ENCODE peak calls at places on chromosome 16, in nine cellular contexts. One of them, this sample, is unnamed.
A peak's percentile ranks its signal among the peaks of the same experiment; 100 is the strongest.

GRCh38 chr16:28039493-28039892 is 24.0 kb downstream of the GSG1L start:
- DNase-seq in fibroblast of lung: no peak
- DNase-seq in neural progenitor cell: no peak
- DNase-seq in WERI-Rb-1: no peak
- DNase-seq in left ventricle myocardium inferior: no peak
- DNase-seq in ascending aorta: no peak
- DNase-seq in psoas muscle: no peak
- DNase-seq in uterus: no peak
- DNase-seq in heart left ventricle: no peak
- DNase-seq in this sample: no peak

GRCh38 chr16:19785512-19786130 is 67.5 kb downstream of the IQCK start:
- DNase-seq in fibroblast of lung: peak; percentile 25
- DNase-seq in neural progenitor cell: no peak
- DNase-seq in WERI-Rb-1: no peak
- DNase-seq in left ventricle myocardium inferior: no peak
- DNase-seq in ascending aorta: no peak
- DNase-seq in psoas muscle: no peak
- DNase-seq in uterus: no peak
- DNase-seq in heart left ventricle: no peak
- DNase-seq in this sample: no peak

GRCh38 chr16:50204426-50205108 is 51.5 kb downstream of the TENT4B start:
- DNase-seq in fibroblast of lung: peak; percentile 20
- DNase-seq in neural progenitor cell: no peak
- DNase-seq in WERI-Rb-1: no peak
- DNase-seq in left ventricle myocardium inferior: no peak
- DNase-seq in ascending aorta: no peak
- DNase-seq in psoas muscle: no peak
- DNase-seq in uterus: no peak
- DNase-seq in heart left ventricle: no peak
- DNase-seq in this sample: no peak

GRCh38 chr16:450800-451512 is 25.5 kb downstream of the RAB11FIP3 start:
- DNase-seq in fibroblast of lung: no peak
- DNase-seq in neural progenitor cell: no peak
- DNase-seq in WERI-Rb-1: no peak
- DNase-seq in left ventricle myocardium inferior: no peak
- DNase-seq in ascending aorta: no peak
- DNase-seq in psoas muscle: no peak
- DNase-seq in uterus: no peak
- DNase-seq in heart left ventricle: no peak
- DNase-seq in this sample: no peak

GRCh38 chr16:4682616-4683254 is 10.6 kb upstream of the NUDT16L1 start:
- DNase-seq in fibroblast of lung: peak; percentile 27
- DNase-seq in neural progenitor cell: peak; percentile 78
- DNase-seq in WERI-Rb-1: peak; percentile 86
- DNase-seq in left ventricle myocardium inferior: no peak
- DNase-seq in ascending aorta: no peak
- DNase-seq in psoas muscle: peak; percentile 78
- DNase-seq in uterus: peak; percentile 59
- DNase-seq in heart left ventricle: no peak
- DNase-seq in this sample: no peak

GRCh38 chr16:56983211-56983751 is 6.1 kb upstream of the NLRC5 start:
- DNase-seq in fibroblast of lung: no peak
- DNase-seq in neural progenitor cell: no peak
- DNase-seq in WERI-Rb-1: peak; percentile 50
- DNase-seq in left ventricle myocardium inferior: no peak
- DNase-seq in ascending aorta: no peak
- DNase-seq in psoas muscle: no peak
- DNase-seq in uterus: no peak
- DNase-seq in heart left ventricle: no peak
- DNase-seq in this sample: no peak

GRCh38 chr16:53844796-53845195 is 140.8 kb downstream of the FTO start:
- DNase-seq in fibroblast of lung: no peak
- DNase-seq in neural progenitor cell: no peak
- DNase-seq in WERI-Rb-1: no peak
- DNase-seq in left ventricle myocardium inferior: no peak
- DNase-seq in ascending aorta: no peak
- DNase-seq in psoas muscle: no peak
- DNase-seq in uterus: no peak
- DNase-seq in heart left ventricle: no peak
- DNase-seq in this sample: no peak

GRCh38 chr16:11679250-11679649 is 11.0 kb downstream of the SNN start:
- DNase-seq in fibroblast of lung: no peak
- DNase-seq in neural progenitor cell: no peak
- DNase-seq in WERI-Rb-1: no peak
- DNase-seq in left ventricle myocardium inferior: no peak
- DNase-seq in ascending aorta: peak; percentile 44
- DNase-seq in psoas muscle: no peak
- DNase-seq in uterus: no peak
- DNase-seq in heart left ventricle: no peak
- DNase-seq in this sample: no peak

GRCh38 chr16:58348986-58349385 is 43.3 kb upstream of the GINS3 start:
- DNase-seq in fibroblast of lung: peak; percentile 7
- DNase-seq in neural progenitor cell: no peak
- DNase-seq in WERI-Rb-1: peak; percentile 54
- DNase-seq in left ventricle myocardium inferior: no peak
- DNase-seq in ascending aorta: no peak
- DNase-seq in psoas muscle: no peak
- DNase-seq in uterus: no peak
- DNase-seq in heart left ventricle: no peak
- DNase-seq in this sample: no peak

GRCh38 chr16:1610071-1610840 is 1.6 kb downstream of the IFT140 start:
- DNase-seq in fibroblast of lung: peak; percentile 72
- DNase-seq in neural progenitor cell: peak; percentile 98
- DNase-seq in WERI-Rb-1: peak; percentile 88
- DNase-seq in left ventricle myocardium inferior: peak; percentile 88
- DNase-seq in ascending aorta: peak; percentile 94
- DNase-seq in psoas muscle: peak; percentile 95
- DNase-seq in uterus: peak; percentile 92
- DNase-seq in heart left ventricle: peak; percentile 90
- DNase-seq in this sample: peak; percentile 96

GRCh38 chr16:90007015-90007414 is 12.2 kb downstream of the DBNDD1 start:
- DNase-seq in fibroblast of lung: no peak
- DNase-seq in neural progenitor cell: no peak
- DNase-seq in WERI-Rb-1: no peak
- DNase-seq in left ventricle myocardium inferior: no peak
- DNase-seq in ascending aorta: no peak
- DNase-seq in psoas muscle: peak; percentile 26
- DNase-seq in uterus: no peak
- DNase-seq in heart left ventricle: no peak
- DNase-seq in this sample: no peak

GRCh38 chr16:50677351-50677750 is 3.8 kb downstream of the SNX20 start:
- DNase-seq in fibroblast of lung: no peak
- DNase-seq in neural progenitor cell: no peak
- DNase-seq in WERI-Rb-1: no peak
- DNase-seq in left ventricle myocardium inferior: no peak
- DNase-seq in ascending aorta: no peak
- DNase-seq in psoas muscle: no peak
- DNase-seq in uterus: no peak
- DNase-seq in heart left ventricle: no peak
- DNase-seq in this sample: no peak

GRCh38 chr16:85847681-85848601 is 48.4 kb downstream of the COX4I1 start:
- DNase-seq in fibroblast of lung: no peak
- DNase-seq in neural progenitor cell: no peak
- DNase-seq in WERI-Rb-1: no peak
- DNase-seq in left ventricle myocardium inferior: no peak
- DNase-seq in ascending aorta: peak; percentile 49
- DNase-seq in psoas muscle: no peak
- DNase-seq in uterus: no peak
- DNase-seq in heart left ventricle: no peak
- DNase-seq in this sample: no peak

GRCh38 chr16:57512296-57513001 is 23.9 kb downstream of the CCDC102A start:
- DNase-seq in fibroblast of lung: no peak
- DNase-seq in neural progenitor cell: no peak
- DNase-seq in WERI-Rb-1: peak; percentile 54
- DNase-seq in left ventricle myocardium inferior: no peak
- DNase-seq in ascending aorta: no peak
- DNase-seq in psoas muscle: peak; percentile 42
- DNase-seq in uterus: no peak
- DNase-seq in heart left ventricle: no peak
- DNase-seq in this sample: no peak

GRCh38 chr16:58733248-58733670 is 857 bp downstream of the GOT2 start:
- DNase-seq in fibroblast of lung: peak; percentile 17
- DNase-seq in neural progenitor cell: no peak
- DNase-seq in WERI-Rb-1: no peak
- DNase-seq in left ventricle myocardium inferior: no peak
- DNase-seq in ascending aorta: peak; percentile 66
- DNase-seq in psoas muscle: peak; percentile 54
- DNase-seq in uterus: peak; percentile 16
- DNase-seq in heart left ventricle: no peak
- DNase-seq in this sample: no peak

GRCh38 chr16:11836653-11837244 is 14.6 kb downstream of the RSL1D1 start:
- DNase-seq in fibroblast of lung: peak; percentile 94
- DNase-seq in neural progenitor cell: no peak
- DNase-seq in WERI-Rb-1: no peak
- DNase-seq in left ventricle myocardium inferior: no peak
- DNase-seq in ascending aorta: no peak
- DNase-seq in psoas muscle: no peak
- DNase-seq in uterus: no peak
- DNase-seq in heart left ventricle: no peak
- DNase-seq in this sample: no peak

GRCh38 chr16:88507231-88507743 is 54.2 kb downstream of the ZFPM1 start:
- DNase-seq in fibroblast of lung: no peak
- DNase-seq in neural progenitor cell: no peak
- DNase-seq in WERI-Rb-1: no peak
- DNase-seq in left ventricle myocardium inferior: no peak
- DNase-seq in ascending aorta: no peak
- DNase-seq in psoas muscle: no peak
- DNase-seq in uterus: no peak
- DNase-seq in heart left ventricle: no peak
- DNase-seq in this sample: no peak

GRCh38 chr16:57532251-57532625 is 4.1 kb downstream of the CCDC102A start:
- DNase-seq in fibroblast of lung: no peak
- DNase-seq in neural progenitor cell: no peak
- DNase-seq in WERI-Rb-1: peak; percentile 4
- DNase-seq in left ventricle myocardium inferior: peak; percentile 9
- DNase-seq in ascending aorta: peak; percentile 54
- DNase-seq in psoas muscle: no peak
- DNase-seq in uterus: peak; percentile 11
- DNase-seq in heart left ventricle: no peak
- DNase-seq in this sample: no peak

GRCh38 chr16:9119795-9120194 is 28.4 kb downstream of the HAPSTR1 start:
- DNase-seq in fibroblast of lung: peak; percentile 92
- DNase-seq in neural progenitor cell: no peak
- DNase-seq in WERI-Rb-1: no peak
- DNase-seq in left ventricle myocardium inferior: no peak
- DNase-seq in ascending aorta: peak; percentile 54
- DNase-seq in psoas muscle: no peak
- DNase-seq in uterus: peak; percentile 51
- DNase-seq in heart left ventricle: peak; percentile 27
- DNase-seq in this sample: no peak
- TF ChIP-seq CTCF in fibroblast of lung: peak; percentile 12
- TF ChIP-seq CTCF in neural progenitor cell: no peak
- TF ChIP-seq CTCF in WERI-Rb-1: no peak
- TF ChIP-seq CTCF in left ventricle myocardium inferior: no peak
- TF ChIP-seq CTCF in ascending aorta: no peak
- TF ChIP-seq CTCF in psoas muscle: no peak
- TF ChIP-seq CTCF in uterus: no peak
- TF ChIP-seq CTCF in heart left ventricle: no peak
- TF ChIP-seq CTCF in this sample: no peak

DNA sequence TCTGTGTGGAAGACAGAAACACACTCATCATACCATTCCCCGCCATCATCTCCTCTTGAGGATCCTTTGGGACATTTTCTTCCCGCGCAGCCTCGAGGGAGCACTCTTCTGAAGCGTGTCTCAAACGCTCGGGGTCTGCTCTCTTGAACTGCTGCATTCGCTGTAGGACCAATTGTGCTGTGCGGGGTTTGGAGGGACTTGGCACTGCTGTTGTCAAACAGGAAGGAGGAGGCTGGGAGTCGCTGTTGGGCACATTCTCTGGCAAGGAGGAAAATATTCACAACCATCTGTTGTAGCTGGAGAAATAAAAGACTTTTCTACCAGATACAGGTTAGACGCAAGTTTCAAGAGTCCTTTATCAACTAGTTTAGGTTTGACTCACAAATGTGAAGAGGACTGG is 5.0 kb downstream of the SLX4 start:
- DNase-seq in fibroblast of lung: no peak
- DNase-seq in neural progenitor cell: no peak
- DNase-seq in WERI-Rb-1: no peak
- DNase-seq in left ventricle myocardium inferior: no peak
- DNase-seq in ascending aorta: peak; percentile 24
- DNase-seq in psoas muscle: no peak
- DNase-seq in uterus: no peak
- DNase-seq in heart left ventricle: no peak
- DNase-seq in this sample: no peak
- H3K27ac ChIP-seq in fibroblast of lung: no peak overlapping the region
- H3K27ac ChIP-seq in neural progenitor cell: no peak overlapping the region
- H3K27ac ChIP-seq in WERI-Rb-1: no peak overlapping the region
- H3K27ac ChIP-seq in left ventricle myocardium inferior: no peak overlapping the region
- H3K27ac ChIP-seq in ascending aorta: no peak overlapping the region
- H3K27ac ChIP-seq in psoas muscle: no peak overlapping the region
- H3K27ac ChIP-seq in uterus: no peak overlapping the region
- H3K27ac ChIP-seq in heart left ventricle: no peak overlapping the region
- H3K27ac ChIP-seq in this sample: no peak overlapping the region

GRCh38 chr16:3377917-3378316 is 22.2 kb downstream of the OR2C1 start:
- DNase-seq in fibroblast of lung: no peak
- DNase-seq in neural progenitor cell: no peak
- DNase-seq in WERI-Rb-1: no peak
- DNase-seq in left ventricle myocardium inferior: no peak
- DNase-seq in ascending aorta: no peak
- DNase-seq in psoas muscle: no peak
- DNase-seq in uterus: no peak
- DNase-seq in heart left ventricle: no peak
- DNase-seq in this sample: no peak

GRCh38 chr16:3388325-3388724 is 12.5 kb downstream of the ZSCAN32 start:
- DNase-seq in fibroblast of lung: no peak
- DNase-seq in neural progenitor cell: no peak
- DNase-seq in WERI-Rb-1: no peak
- DNase-seq in left ventricle myocardium inferior: no peak
- DNase-seq in ascending aorta: no peak
- DNase-seq in psoas muscle: no peak
- DNase-seq in uterus: no peak
- DNase-seq in heart left ventricle: no peak
- DNase-seq in this sample: no peak

DNA sequence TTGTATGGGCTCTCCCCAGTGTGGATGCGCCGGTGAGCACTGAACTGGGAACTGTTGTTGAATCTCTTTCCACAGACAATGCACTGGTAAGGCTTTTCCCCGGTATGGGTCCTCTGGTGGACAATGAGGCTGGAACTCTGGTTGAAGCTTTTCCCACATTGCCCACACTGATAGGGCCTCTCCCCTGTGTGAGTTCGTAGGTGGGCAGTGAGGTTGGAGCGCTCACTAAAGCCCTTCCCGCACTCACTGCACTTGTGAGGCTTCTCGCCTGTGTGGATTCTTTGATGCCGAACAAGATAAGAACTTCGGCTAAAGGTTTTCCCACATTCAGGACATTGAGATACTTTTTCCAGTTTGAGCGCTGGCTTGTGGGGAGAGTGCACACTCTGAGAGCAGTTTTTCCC is 17.8 kb downstream of the ZSCAN32 start:
- DNase-seq in fibroblast of lung: no peak
- DNase-seq in neural progenitor cell: no peak
- DNase-seq in WERI-Rb-1: no peak
- DNase-seq in left ventricle myocardium inferior: no peak
- DNase-seq in ascending aorta: no peak
- DNase-seq in psoas muscle: no peak
- DNase-seq in uterus: no peak
- DNase-seq in heart left ventricle: no peak
- DNase-seq in this sample: no peak
- H3K9me3 ChIP-seq in fibroblast of lung: peaks cover 16% of the 10 kb centered on the region
- H3K9me3 ChIP-seq in neural progenitor cell: peaks cover 35% of the 10 kb centered on the region
- H3K9me3 ChIP-seq in WERI-Rb-1: peaks cover 36% of the 10 kb centered on the region
- H3K9me3 ChIP-seq in left ventricle myocardium inferior: peaks cover 19% of the 10 kb centered on the region
- H3K9me3 ChIP-seq in ascending aorta: peaks cover 86% of the 10 kb centered on the region
- H3K9me3 ChIP-seq in psoas muscle: peaks cover 87% of the 10 kb centered on the region
- H3K9me3 ChIP-seq in uterus: peaks cover 8% of the 10 kb centered on the region
- H3K9me3 ChIP-seq in heart left ventricle: peaks cover 16% of the 10 kb centered on the region
- H3K9me3 ChIP-seq in this sample: peaks cover 91% of the 10 kb centered on the region

GRCh38 chr16:61721561-61721960 is 314.7 kb downstream of the CDH8 start:
- DNase-seq in fibroblast of lung: no peak
- DNase-seq in neural progenitor cell: no peak
- DNase-seq in WERI-Rb-1: no peak
- DNase-seq in left ventricle myocardium inferior: no peak
- DNase-seq in ascending aorta: no peak
- DNase-seq in psoas muscle: no peak
- DNase-seq in uterus: no peak
- DNase-seq in heart left ventricle: no peak
- DNase-seq in this sample: no peak
- TF ChIP-seq CTCF in fibroblast of lung: no peak
- TF ChIP-seq CTCF in neural progenitor cell: no peak
- TF ChIP-seq CTCF in WERI-Rb-1: no peak
- TF ChIP-seq CTCF in left ventricle myocardium inferior: no peak
- TF ChIP-seq CTCF in ascending aorta: no peak
- TF ChIP-seq CTCF in psoas muscle: no peak
- TF ChIP-seq CTCF in uterus: no peak
- TF ChIP-seq CTCF in heart left ventricle: no peak
- TF ChIP-seq CTCF in this sample: no peak

This sample was measured in esophagus muscularis mucosa.